ENCODE peak calls at places on chromosomes 5 and 9, in ten cellular contexts. V is iPS DF 6.9; E is activated CD8-positive, alpha-beta T cell treated with anti-CD3 and anti-CD28 coated beads for 36 hours; J is H7; T is WTC11; U is activated gamma-delta T cell; L is naive thymus-derived CD4-positive, alpha-beta T cell; W is HTR-8/SVneo; G is NCI-H748 treated with DMSO at 0.1 percent for 48 hours; Y is head of caudate nucleus. Z is an unnamed sample.

GRCh38 chr5:41402845-41403244 is 107.6 kb downstream of the PLCXD3 start:
- DNase-seq in W (no peak), T (no peak), L (no peak), E (no peak), G (no peak), U (no peak), J (no peak), V (no peak), Y (no peak), Z (no peak)

GRCh38 chr5:148834689-148835088 is 8.3 kb downstream of the ADRB2 start:
- DNase-seq in T (no peak), E (peak), J (no peak), W (no peak), L (no peak), U (no peak), Y (no peak), V (no peak), G (no peak), Z (no peak)

GRCh38 chr9:124511426-124511840 is 4.2 kb upstream of the NR5A1 start:
- DNase-seq in L (no peak), T (no peak), E (no peak), V (no peak), U (no peak), J (peak), G (no peak), Y (no peak), W (no peak), Z (no peak)

GRCh38 chr9:83219154-83219923 is 156.4 kb upstream of the RASEF start:
- DNase-seq in U (no peak), T (peak), V (no peak), L (no peak), Y (peak), E (peak), W (peak), J (peak), G (peak), Z (peak)

GRCh38 chr5:167853421-167853820 is 438.0 kb upstream of the WWC1 start:
- DNase-seq in G (no peak), W (no peak), U (no peak), J (no peak), Y (no peak), L (no peak), E (no peak), V (no peak), T (no peak), Z (no peak)

GRCh38 chr5:127042593-127042992 is 12.2 kb upstream of the MARCHF3 start:
- DNase-seq in T (no peak), L (no peak), W (no peak), V (no peak), G (no peak), J (no peak), U (no peak), E (no peak), Y (no peak), Z (no peak)

GRCh38 chr9:20848490-20848889 is 164.4 kb downstream of the FOCAD start:
- DNase-seq in E (no peak), V (no peak), Y (no peak), T (no peak), J (no peak), U (no peak), W (no peak), L (no peak), G (no peak), Z (no peak)

GRCh38 chr9:133031496-133031911 is 707 bp downstream of the GTF3C5 start:
- DNase-seq in T (no peak), W (no peak), J (no peak), L (no peak), G (no peak), V (no peak), Y (no peak), E (peak), U (no peak), Z (no peak)

GRCh38 chr5:105952875-105953274 is 1717.9 kb downstream of the EFNA5 start:
- DNase-seq in G (peak), V (no peak), L (no peak), Y (no peak), U (no peak), T (no peak), E (no peak), W (no peak), J (no peak), Z (peak)

GRCh38 chr9:125608488-125609224 is 98.4 kb downstream of the MAPKAP1 start:
- DNase-seq in L (no peak), Y (no peak), E (no peak), U (no peak), W (no peak), V (no peak), G (no peak), J (no peak), T (no peak), Z (no peak)

GRCh38 chr9:106583751-106584150 is 279.2 kb upstream of the ZNF462 start:
- DNase-seq in G (no peak), Y (no peak), L (no peak), V (no peak), U (no peak), T (no peak), E (no peak), W (peak), J (no peak), Z (no peak)

GRCh38 chr5:23820764-23821471 is 313.5 kb downstream of the PRDM9 start:
- DNase-seq in J (peak), G (peak), Y (no peak), U (no peak), L (no peak), V (no peak), W (peak), T (no peak), E (no peak), Z (peak)

GRCh38 chr5:91146221-91146620 is 236.9 kb downstream of the ARRDC3 start:
- DNase-seq in Y (no peak), E (no peak), G (no peak), V (no peak), T (no peak), W (no peak), L (no peak), J (no peak), U (no peak), Z (no peak)

GRCh38 chr5:129945031-129945430 is 40.8 kb downstream of the CHSY3 start:
- DNase-seq in J (no peak), W (no peak), U (no peak), L (no peak), Y (no peak), V (no peak), G (no peak), E (no peak), T (no peak), Z (no peak)

GRCh38 chr9:134624119-134624826 is 17.3 kb upstream of the COL5A1 start:
- DNase-seq in T (peak), V (no peak), U (no peak), Y (no peak), E (no peak), G (no peak), W (no peak), J (peak), L (no peak), Z (peak)

GRCh38 chr5:137794863-137795262 is 40.7 kb upstream of the HNRNPA0 start:
- DNase-seq in U (no peak), V (no peak), J (peak), G (no peak), T (peak), E (no peak), W (no peak), Y (no peak), L (no peak), Z (no peak)

GRCh38 chr5:177327539-177328522 is 16.1 kb upstream of the MXD3 start:
- DNase-seq in T (no peak), J (peak), G (no peak), W (no peak), Y (no peak), E (peak), U (no peak), V (no peak), L (no peak), Z (no peak)